ENCODE peak calls at places on chromosomes 2 and 18, in six cellular contexts. P is cerebellum, U is psoas muscle, E is cardiac fibroblast, K is AG04450, I is NCI-H82. N is an unnamed sample.
A peak's percentile ranks its signal among the peaks of the same experiment; 100 is the strongest.

GRCh38 chr2:43831438-43832294 is 7.0 kb downstream of the ABCG5 start:
- DNase-seq in E (no peak), U (no peak), K (no peak), P (no peak), I (peak; percentile 12), N (no peak)

GRCh38 chr2:235493775-235494715 is at the start of gene AGAP1:
- DNase-seq in E (peak; percentile 93), U (peak; percentile 92), P (peak; percentile 92), I (peak; percentile 77), K (peak; percentile 30), N (peak; percentile 92)

GRCh38 chr2:160288324-160288723 is 88.3 kb upstream of the ITGB6 start:
- DNase-seq in I (no peak), U (no peak), P (no peak), K (no peak), E (no peak), N (peak; percentile 84)

GRCh38 chr2:43611987-43612894 is 16.4 kb upstream of the THADA start:
- DNase-seq in I (peak; percentile 81), U (peak; percentile 55), P (peak; percentile 16), E (peak; percentile 81), K (no peak), N (peak; percentile 82)

GRCh38 chr2:64023485-64024258 is 4.4 kb upstream of the VPS54 start:
- DNase-seq in E (no peak), K (no peak), P (no peak), U (no peak), I (peak; percentile 45), N (peak; percentile 46)

GRCh38 chr2:241160318-241160717 is 10.1 kb downstream of the PPP1R7 start:
- DNase-seq in K (no peak), U (no peak), E (no peak), I (no peak), P (no peak), N (no peak)

GRCh38 chr2:190528521-190529001 is 6.0 kb downstream of the NEMP2 start:
- DNase-seq in I (no peak), P (no peak), E (peak; percentile 79), K (peak; percentile 44), U (no peak), N (no peak)

GRCh38 chr2:61421611-61422010 is 49.3 kb downstream of the USP34 start:
- DNase-seq in K (no peak), P (no peak), I (no peak), U (no peak), E (no peak), N (no peak)

GRCh38 chr2:238231251-238231793 is 8.5 kb downstream of the HES6 start:
- DNase-seq in P (peak; percentile 91), I (no peak), E (peak; percentile 71), U (peak; percentile 83), K (no peak), N (no peak)

GRCh38 chr2:97969466-97970067 is 26.2 kb downstream of the TMEM131 start:
- DNase-seq in K (no peak), U (no peak), I (no peak), P (no peak), E (peak; percentile 60), N (no peak)

GRCh38 chr2:7919510-7919909 is 762.3 kb upstream of the ID2 start:
- DNase-seq in U (no peak), I (peak; percentile 54), E (no peak), P (no peak), K (no peak), N (no peak)

GRCh38 chr2:8609357-8609804 is 72.5 kb upstream of the ID2 start:
- DNase-seq in P (no peak), E (peak; percentile 32), K (no peak), U (no peak), I (no peak), N (peak; percentile 67)

GRCh38 chr2:154158101-154158500 is 286.4 kb downstream of the GALNT13 start:
- DNase-seq in K (no peak), P (no peak), U (no peak), E (no peak), I (peak; percentile 20), N (no peak)

GRCh38 chr2:85275984-85276540 is 51.7 kb downstream of the TGOLN2 start:
- DNase-seq in K (no peak), U (no peak), I (no peak), P (no peak), E (no peak), N (no peak)

GRCh38 chr2:164877927-164878326 is 36.3 kb upstream of the COBLL1 start:
- DNase-seq in U (no peak), I (no peak), E (no peak), P (no peak), K (no peak), N (no peak)

GRCh38 chr18:6923220-6923619 is 193.7 kb downstream of the ARHGAP28 start:
- DNase-seq in P (no peak), U (no peak), E (no peak), K (no peak), I (no peak), N (no peak)

GRCh38 chr2:174535757-174536703 is 49.2 kb upstream of the GPR155 start:
- DNase-seq in U (no peak), E (no peak), K (no peak), I (peak; percentile 50), P (peak; percentile 54), N (peak; percentile 20)

GRCh38 chr2:230505162-230505561 is 89.2 kb downstream of the SP100 start:
- DNase-seq in I (no peak), U (no peak), E (no peak), K (no peak), P (no peak), N (no peak)

GRCh38 chr2:123419976-123420375 is 605.1 kb upstream of the CNTNAP5 start:
- DNase-seq in E (no peak), I (no peak), P (no peak), K (no peak), U (no peak), N (no peak)

GRCh38 chr2:241796610-241797138 is 12.3 kb upstream of the NEU4 start:
- DNase-seq in I (no peak), E (no peak), U (peak; percentile 7), P (no peak), K (no peak), N (no peak)

GRCh38 chr18:66560092-66560491 is 43.8 kb downstream of the CDH19 start:
- DNase-seq in U (no peak), P (no peak), E (peak; percentile 37), K (no peak), I (peak; percentile 58), N (peak; percentile 13)

GRCh38 chr2:37282746-37283145 is 41.9 kb downstream of the PRKD3 start:
- DNase-seq in I (no peak), K (no peak), P (no peak), U (no peak), E (peak; percentile 33), N (no peak)

GRCh38 chr2:172330060-172330671 is 97.2 kb upstream of the ITGA6 start:
- DNase-seq in E (no peak), K (no peak), U (no peak), P (no peak), I (no peak), N (peak; percentile 67)

GRCh38 chr2:239379641-239380170 is 21.1 kb downstream of the HDAC4 start:
- DNase-seq in I (no peak), K (no peak), E (no peak), P (peak; percentile 63), U (no peak), N (no peak)

GRCh38 chr2:12817870-12818269 is 101.1 kb downstream of the TRIB2 start:
- DNase-seq in U (no peak), K (no peak), E (no peak), I (no peak), P (no peak), N (peak; percentile 32)

N was measured in myocyte.